ENCODE peak calls at places on chromosomes 5 and 9, in eight cellular contexts. U is CD4-positive, CD25-positive, alpha-beta regulatory T cell; O is PC-9; Y is suprapubic skin; Z is HCT116; F is tibial artery; S is effector memory CD4-positive, alpha-beta T cell; R is breast epithelium. W is an unnamed sample. For H3K4me1 and H3K9me3, the result is how much of the 10 kb centered on the place peaks cover.

GRCh38 chr5:78929833-78930232 is 55.3 kb downstream of the ARSB start:
- DNase-seq in U (no peak), O (no peak), Y (no peak), Z (no peak), F (no peak), S (no peak), R (no peak), W (no peak)

GRCh38 chr5:6578676-6579343 is 54.0 kb downstream of the NSUN2 start:
- DNase-seq in U (no peak), O (no peak), Y (peak), Z (no peak), F (no peak), S (no peak), R (no peak), W (no peak)

GRCh38 chr5:176438959-176439757 is 9.0 kb upstream of the FAF2 start:
- DNase-seq in U (no peak), O (peak), Y (no peak), Z (no peak), F (no peak), S (no peak), R (no peak), W (no peak)

GRCh38 chr5:81739283-81739682 is 11.6 kb downstream of the SSBP2 start:
- DNase-seq in U (no peak), O (no peak), Y (no peak), Z (no peak), F (no peak), S (no peak), R (no peak), W (no peak)

GRCh38 chr5:157198277-157199058 is 17.8 kb downstream of the ITK start:
- DNase-seq in U (no peak), O (no peak), Y (no peak), Z (no peak), F (no peak), S (peak), R (no peak), W (no peak)

GRCh38 chr9:14353222-14354056 is 39.5 kb upstream of the NFIB start:
- DNase-seq in U (peak), O (peak), Y (peak), Z (peak), F (peak), S (peak), R (peak), W (peak)

GRCh38 chr9:136385015-136385414 is 11.5 kb upstream of the CARD9 start:
- DNase-seq in U (peak), O (no peak), Y (no peak), Z (no peak), F (no peak), S (peak), R (no peak), W (no peak)

GRCh38 chr5:83474170-83474796 is 2.7 kb downstream of the VCAN start:
- DNase-seq in U (no peak), O (peak), Y (peak), Z (peak), F (peak), S (no peak), R (peak), W (peak)

GRCh38 chr9:128286435-128286834 is 10.4 kb downstream of the SWI5 start:
- DNase-seq in U (no peak), O (no peak), Y (no peak), Z (no peak), F (no peak), S (no peak), R (no peak), W (no peak)

GRCh38 chr5:172800088-172800551 is 29.1 kb upstream of the DUSP1 start:
- DNase-seq in U (no peak), O (peak), Y (no peak), Z (no peak), F (peak), S (no peak), R (no peak), W (peak)

GRCh38 chr5:14714706-14715105 is 50.2 kb downstream of the OTULIN start:
- DNase-seq in U (no peak), O (peak), Y (no peak), Z (no peak), F (no peak), S (no peak), R (no peak), W (no peak)

GRCh38 chr5:91898865-91899264 is 515.7 kb upstream of the ARRDC3 start:
- DNase-seq in U (no peak), O (no peak), Y (no peak), Z (no peak), F (no peak), S (no peak), R (no peak), W (no peak)

GRCh38 chr5:168712280-168712924 is 133.2 kb upstream of the PANK3 start:
- DNase-seq in U (no peak), O (no peak), Y (peak), Z (peak), F (peak), S (no peak), R (no peak), W (no peak)

GRCh38 chr9:129170229-129170628 is 7.8 kb downstream of the IER5L start:
- DNase-seq in U (no peak), O (peak), Y (no peak), Z (peak), F (no peak), S (no peak), R (no peak), W (no peak)

GRCh38 chr9:87662808-87663528 is 63.0 kb upstream of the CTSL start:
- DNase-seq in U (no peak), O (peak), Y (no peak), Z (peak), F (peak), S (no peak), R (peak), W (peak)

GRCh38 chr9:87097238-87097637 is 149.9 kb upstream of the GAS1 start:
- DNase-seq in U (no peak), O (no peak), Y (no peak), Z (no peak), F (no peak), S (no peak), R (no peak), W (no peak)

GRCh38 chr9:108743901-108744371 is 111.8 kb downstream of the ACTL7B start:
- DNase-seq in U (no peak), O (peak), Y (no peak), Z (no peak), F (no peak), S (no peak), R (no peak), W (no peak)

GRCh38 chr5:1910081-1910760 is 27.5 kb upstream of the IRX4 start:
- DNase-seq in U (no peak), O (no peak), Y (peak), Z (no peak), F (peak), S (no peak), R (peak), W (no peak)

GRCh38 chr9:91658513-91659105 is 235.0 kb upstream of the NFIL3 start:
- DNase-seq in U (no peak), O (no peak), Y (no peak), Z (no peak), F (no peak), S (no peak), R (no peak), W (no peak)

GRCh38 chr5:74272831-74273545 is 367.5 kb downstream of the ENC1 start:
- DNase-seq in U (no peak), O (no peak), Y (no peak), Z (no peak), F (no peak), S (no peak), R (no peak), W (no peak)

GRCh38 chr9:108517591-108518365 is 338.0 kb downstream of the ACTL7B start:
- DNase-seq in U (no peak), O (no peak), Y (no peak), Z (no peak), F (no peak), S (no peak), R (no peak), W (no peak)

GRCh38 chr5:134567651-134568338 is 42.3 kb downstream of the JADE2 start:
- DNase-seq in U (no peak), O (no peak), Y (no peak), Z (no peak), F (peak), S (no peak), R (no peak), W (no peak)

GRCh38 chr5:80057121-80057520 is 22.0 kb downstream of the THBS4 start:
- DNase-seq in U (no peak), O (no peak), Y (no peak), Z (no peak), F (no peak), S (no peak), R (no peak), W (no peak)

GRCh38 chr5:144196612-144197011 is 25.9 kb downstream of the KCTD16 start:
- DNase-seq in U (no peak), O (no peak), Y (no peak), Z (no peak), F (no peak), S (no peak), R (no peak), W (no peak)

GRCh38 chr5:9054821-9055589 is 490.9 kb downstream of the SEMA5A start:
- DNase-seq in U (no peak), O (no peak), Y (no peak), Z (no peak), F (no peak), S (no peak), R (no peak), W (no peak)

GRCh38 chr5:6328173-6328572 is 50.2 kb downstream of the MED10 start:
- DNase-seq in U (no peak), O (peak), Y (no peak), Z (no peak), F (no peak), S (no peak), R (no peak), W (no peak)

GRCh38 chr9:34546834-34547827 is 24.3 kb upstream of the ENHO start:
- DNase-seq in U (peak), O (no peak), Y (peak), Z (peak), F (no peak), S (peak), R (no peak), W (peak)

GRCh38 chr9:83623634-83623991 is 670 bp downstream of the IDNK start:
- DNase-seq in U (peak), O (peak), Y (no peak), Z (no peak), F (no peak), S (no peak), R (no peak), W (no peak)

GRCh38 chr5:6399978-6400910 is 21.9 kb upstream of the MED10 start:
- DNase-seq in U (no peak), O (no peak), Y (no peak), Z (no peak), F (no peak), S (no peak), R (no peak), W (no peak)

GRCh38 chr5:79464695-79465332 is 49.1 kb downstream of the HOMER1 start:
- DNase-seq in U (peak), O (no peak), Y (no peak), Z (peak), F (no peak), S (no peak), R (no peak), W (no peak)

GRCh38 chr9:96061293-96061987 is 185.9 kb downstream of the ERCC6L2 start:
- DNase-seq in U (peak), O (no peak), Y (no peak), Z (peak), F (peak), S (peak), R (no peak), W (no peak)

GRCh38 chr5:137561572-137561971 is 62.4 kb upstream of the SPOCK1 start:
- DNase-seq in U (no peak), O (no peak), Y (no peak), Z (no peak), F (no peak), S (no peak), R (no peak), W (no peak)

GRCh38 chr9:22740781-22741180 is 294.2 kb downstream of the DMRTA1 start:
- DNase-seq in U (no peak), O (no peak), Y (no peak), Z (no peak), F (no peak), S (no peak), R (no peak), W (no peak)

GRCh38 chr9:22742401-22742800 is 295.8 kb downstream of the DMRTA1 start:
- DNase-seq in U (no peak), O (no peak), Y (no peak), Z (no peak), F (no peak), S (no peak), R (no peak), W (no peak)

GRCh38 chr9:22739712-22740111 is 293.1 kb downstream of the DMRTA1 start:
- DNase-seq in U (no peak), O (no peak), Y (no peak), Z (no peak), F (no peak), S (no peak), R (no peak), W (no peak)
- H3K27ac ChIP-seq in U (no peak), O (no peak), Y (no peak), Z (no peak), F (no peak), S (no peak), R (no peak), W (no peak)

DNA sequence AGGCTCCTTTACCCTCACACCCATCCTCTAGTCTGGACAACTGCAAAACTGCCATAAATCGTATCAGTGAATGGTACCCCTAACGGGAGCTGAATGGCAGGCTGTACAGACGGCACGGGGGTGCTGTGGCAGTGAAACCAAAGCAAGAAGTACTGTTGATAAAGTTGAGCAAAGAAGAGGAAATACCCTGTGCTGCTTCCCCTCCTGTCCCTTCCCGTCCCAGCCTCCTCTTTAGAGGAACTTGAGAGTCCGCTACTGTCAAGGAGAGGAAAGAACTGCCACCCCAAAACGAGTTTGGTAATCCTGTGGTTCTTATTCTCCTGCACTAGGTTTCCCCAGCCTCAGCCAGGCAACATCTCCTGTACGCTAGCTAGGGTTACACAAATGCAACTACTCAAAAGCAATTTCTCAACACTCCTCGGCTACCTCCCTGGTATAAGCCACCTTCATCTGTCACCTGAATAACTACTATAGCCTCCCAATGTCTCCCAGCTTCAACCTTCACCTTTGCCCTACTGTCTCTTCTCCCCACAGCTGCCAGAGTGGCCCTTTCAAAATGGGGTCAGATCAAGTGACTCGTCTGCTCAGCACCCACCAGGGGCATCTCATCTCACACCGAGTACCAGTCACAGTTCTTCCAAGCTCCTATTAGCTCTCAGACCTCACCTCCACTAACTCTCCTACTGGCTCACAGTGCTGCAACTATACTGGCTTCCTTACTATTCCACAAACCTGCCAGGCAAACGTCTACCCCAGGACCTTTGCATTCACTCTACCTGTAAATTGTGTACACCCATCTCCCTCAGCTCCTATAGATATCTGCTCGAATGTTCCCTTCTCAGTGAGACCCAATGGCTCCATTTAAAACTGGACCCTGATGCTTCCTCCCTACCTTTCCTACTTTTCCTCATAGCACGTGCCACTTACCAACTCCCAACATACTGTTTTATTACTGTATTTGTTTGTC is 4.1 kb downstream of the GLRX start:
- DNase-seq in U (peak), O (no peak), Y (no peak), Z (no peak), F (peak), S (no peak), R (no peak), W (no peak)
- H3K4me1 ChIP-seq in U (half or more), O (under half), Y (under half), Z (under half), F (under half), S (under half), R (under half), W (half or more)

GRCh38 chr9:101877439-101877838 is 139.0 kb upstream of the GRIN3A start:
- DNase-seq in U (no peak), O (no peak), Y (no peak), Z (no peak), F (no peak), S (no peak), R (no peak), W (no peak)
- H3K9me3 ChIP-seq in U (under half), O (under half), Y (under half), Z (under half), F (under half), S (under half), R (under half), W (under half)

GRCh38 chr5:179180921-179181645 is 120.9 kb downstream of the ZNF354C start:
- DNase-seq in U (no peak), O (no peak), Y (no peak), Z (no peak), F (no peak), S (no peak), R (no peak), W (no peak)
- H3K27ac ChIP-seq in U (no peak), O (no peak), Y (no peak), Z (no peak), F (no peak), S (no peak), R (no peak), W (no peak)

GRCh38 chr9:38233343-38233742 is 159.2 kb upstream of the ALDH1B1 start:
- DNase-seq in U (no peak), O (no peak), Y (no peak), Z (no peak), F (no peak), S (no peak), R (no peak), W (peak)
- H3K4me1 ChIP-seq in U (under half), O (under half), Y (under half), Z (under half), F (under half), S (under half), R (under half), W (under half)

GRCh38 chr5:115685966-115686691 is 60.3 kb upstream of the TMED7 start:
- DNase-seq in U (no peak), O (no peak), Y (no peak), Z (no peak), F (peak), S (no peak), R (no peak), W (no peak)
- H3K9me3 ChIP-seq in U (under half), O (under half), Y (under half), Z (under half), F (under half), S (under half), R (under half), W (under half)